ENCODE peak calls at places on chromosomes 12 and 14, in five cellular contexts. G is NCI-H446; L is central memory CD4-positive, alpha-beta T cell; K is HL-60; Z is kidney glomerular epithelial cell. S is an unnamed sample.
A peak's percentile ranks its signal among the peaks of the same experiment; 100 is the strongest.

GRCh38 chr14:93135399-93135798 is 19.7 kb upstream of the ITPK1 start:
- DNase-seq in G (no peak), L (no peak), K (no peak), Z (no peak), S (no peak)

GRCh38 chr12:14554281-14555008 is 13.2 kb downstream of the PLBD1 start:
- DNase-seq in G (peak; percentile 56), L (no peak), K (peak; percentile 65), Z (no peak), S (peak; percentile 64)

GRCh38 chr12:13374783-13375182 is 178.3 kb downstream of the EMP1 start:
- DNase-seq in G (peak; percentile 50), L (no peak), K (no peak), Z (no peak), S (no peak)

GRCh38 chr14:77649326-77649725 is 32.9 kb upstream of the SPTLC2 start:
- DNase-seq in G (no peak), L (no peak), K (no peak), Z (no peak), S (no peak)

GRCh38 chr14:65255583-65256443 is 153.5 kb upstream of the MAX start:
- DNase-seq in G (no peak), L (no peak), K (no peak), Z (no peak), S (peak; percentile 37)

GRCh38 chr12:49967777-49968250 is 4.9 kb upstream of the AQP6 start:
- DNase-seq in G (no peak), L (no peak), K (no peak), Z (no peak), S (no peak)

GRCh38 chr14:68891851-68892660 is 87.0 kb downstream of the ACTN1 start:
- DNase-seq in G (no peak), L (no peak), K (no peak), Z (no peak), S (no peak)

GRCh38 chr12:108854453-108855283 is 2.7 kb downstream of the SSH1 start:
- DNase-seq in G (no peak), L (no peak), K (no peak), Z (peak; percentile 95), S (no peak)